ENCODE peak calls at places on chromosome 15, in eight cellular contexts. Q is HFF-Myc, C is lower lobe of right lung, X is DND-41, T is uterus, N is upper lobe of right lung, W is heart left ventricle, Y is body of pancreas. G is an unnamed sample.

GRCh38 chr15:58770519-58770856 is 614 bp upstream of the MINDY2 start:
- DNase-seq in Q (no peak), W (peak), X (no peak), T (no peak), Y (no peak), C (no peak), N (no peak), G (no peak)

GRCh38 chr15:78075490-78076230 is 1.9 kb downstream of the TBC1D2B start:
- DNase-seq in X (no peak), T (peak), C (no peak), N (no peak), W (peak), Q (no peak), Y (peak), G (no peak)

GRCh38 chr15:91374336-91374735 is 274.3 kb downstream of the SV2B start:
- DNase-seq in W (no peak), T (no peak), Y (no peak), Q (no peak), X (no peak), C (no peak), N (no peak), G (no peak)

GRCh38 chr15:81516461-81516860 is 142.4 kb upstream of the TMC3 start:
- DNase-seq in Q (no peak), W (no peak), T (no peak), N (no peak), X (no peak), C (no peak), Y (no peak), G (no peak)

GRCh38 chr15:46857103-46857502 is 860.2 kb upstream of the SEMA6D start:
- DNase-seq in W (no peak), T (no peak), C (no peak), N (no peak), Y (no peak), X (no peak), Q (no peak), G (no peak)

GRCh38 chr15:41341519-41341918 is 8.8 kb downstream of the NUSAP1 start:
- DNase-seq in Q (no peak), X (no peak), N (no peak), Y (no peak), C (no peak), W (no peak), T (no peak), G (no peak)

GRCh38 chr15:51907136-51907862 is 64.3 kb downstream of the LEO1 start:
- DNase-seq in W (no peak), X (no peak), C (no peak), Y (peak), N (no peak), Q (no peak), T (no peak), G (no peak)

GRCh38 chr15:79978694-79979519 is 7.9 kb upstream of the BCL2A1 start:
- DNase-seq in Q (no peak), Y (no peak), W (no peak), T (no peak), X (no peak), N (no peak), C (no peak), G (no peak)

GRCh38 chr15:61871926-61872522 is 188.2 kb downstream of the VPS13C start:
- DNase-seq in T (no peak), X (no peak), N (no peak), Q (peak), W (no peak), C (no peak), Y (no peak), G (peak)

GRCh38 chr15:29776859-29777258 is 45.4 kb downstream of the TJP1 start:
- DNase-seq in N (no peak), X (no peak), T (no peak), Y (no peak), Q (no peak), W (no peak), C (no peak), G (no peak)

GRCh38 chr15:44137750-44138149 is 57.3 kb downstream of the FRMD5 start:
- DNase-seq in Q (no peak), T (no peak), X (no peak), W (no peak), Y (no peak), C (no peak), N (no peak), G (peak)

GRCh38 chr15:77527164-77527778 is 105.4 kb downstream of the LINGO1 start:
- DNase-seq in Y (no peak), N (peak), Q (no peak), X (peak), T (no peak), C (no peak), W (peak), G (no peak)

GRCh38 chr15:70042553-70043214 is 55.0 kb downstream of the TLE3 start:
- DNase-seq in X (no peak), C (no peak), Y (no peak), N (no peak), T (no peak), W (no peak), Q (no peak), G (no peak)

GRCh38 chr15:70679919-70680231 is 83.5 kb downstream of the UACA start:
- DNase-seq in T (no peak), X (no peak), C (no peak), Y (no peak), N (no peak), W (no peak), Q (no peak), G (no peak)

GRCh38 chr15:52228928-52229327 is 37.7 kb upstream of the GNB5 start:
- DNase-seq in W (no peak), C (no peak), T (no peak), Q (no peak), Y (peak), X (no peak), N (no peak), G (no peak)

GRCh38 chr15:35932541-35932940 is 386.6 kb upstream of the DPH6 start:
- DNase-seq in X (no peak), N (no peak), C (no peak), W (no peak), Q (no peak), Y (no peak), T (no peak), G (no peak)

GRCh38 chr15:35182841-35183479 is 97.9 kb upstream of the NANOGP8 start:
- DNase-seq in N (no peak), W (no peak), Y (no peak), Q (no peak), X (no peak), C (no peak), T (no peak), G (no peak)

GRCh38 chr15:78625621-78626280 is 5.0 kb upstream of the CHRNA3 start:
- DNase-seq in Q (no peak), Y (no peak), N (peak), C (no peak), X (peak), W (no peak), T (no peak), G (peak)

GRCh38 chr15:90598053-90598577 is 68.4 kb downstream of the CRTC3 start:
- DNase-seq in N (peak), X (no peak), Q (no peak), T (peak), W (peak), C (peak), Y (no peak), G (no peak)

GRCh38 chr15:78040653-78041244 is 36.8 kb downstream of the TBC1D2B start:
- DNase-seq in C (no peak), T (no peak), N (no peak), Y (no peak), X (no peak), W (no peak), Q (no peak), G (no peak)

GRCh38 chr15:97944724-97945123 is 15.8 kb upstream of the ARRDC4 start:
- DNase-seq in W (no peak), Q (no peak), C (no peak), X (no peak), Y (no peak), N (no peak), T (no peak), G (no peak)

GRCh38 chr15:35078221-35078915 is 6.7 kb downstream of the NANOGP8 start:
- DNase-seq in Q (peak), T (peak), Y (peak), W (no peak), X (peak), N (no peak), C (no peak), G (peak)

GRCh38 chr15:51781506-51781905 is 30.1 kb downstream of the TMOD2 start:
- DNase-seq in T (no peak), C (no peak), N (no peak), W (no peak), Y (no peak), Q (no peak), X (no peak), G (no peak)

GRCh38 chr15:70345251-70346019 is 247.7 kb upstream of the TLE3 start:
- DNase-seq in N (peak), C (no peak), T (no peak), X (no peak), W (no peak), Q (no peak), Y (no peak), G (no peak)

GRCh38 chr15:22956257-22956979 is 23.8 kb downstream of the CYFIP1 start:
- DNase-seq in W (peak), N (no peak), X (no peak), C (no peak), Q (no peak), T (no peak), Y (no peak), G (no peak)

GRCh38 chr15:52112203-52112750 is 298 bp downstream of the BCL2L10 start:
- DNase-seq in Q (no peak), C (peak), T (no peak), W (no peak), X (no peak), Y (no peak), N (peak), G (no peak)

GRCh38 chr15:43439268-43439667 is 53.7 kb downstream of the TP53BP1 start:
- DNase-seq in C (no peak), Y (no peak), W (no peak), X (no peak), Q (no peak), T (no peak), N (no peak), G (no peak)

GRCh38 chr15:85582719-85583089 is 202.3 kb downstream of the AKAP13 start:
- DNase-seq in C (no peak), W (peak), N (peak), Q (no peak), X (peak), T (peak), Y (peak), G (peak)
- H3K4me3 ChIP-seq in C (peak), W (peak), N (peak), Q (no peak), X (peak), T (peak), Y (peak), G (peak)

GRCh38 chr15:37086120-37086519 is 14.2 kb downstream of the MEIS2 start:
- DNase-seq in N (no peak), W (no peak), Q (no peak), C (no peak), Y (no peak), T (no peak), X (no peak), G (no peak)
- H3K4me3 ChIP-seq in N (no peak), W (no peak), Q (no peak), C (no peak), Y (no peak), T (no peak), X (no peak), G (no peak)

DNA sequence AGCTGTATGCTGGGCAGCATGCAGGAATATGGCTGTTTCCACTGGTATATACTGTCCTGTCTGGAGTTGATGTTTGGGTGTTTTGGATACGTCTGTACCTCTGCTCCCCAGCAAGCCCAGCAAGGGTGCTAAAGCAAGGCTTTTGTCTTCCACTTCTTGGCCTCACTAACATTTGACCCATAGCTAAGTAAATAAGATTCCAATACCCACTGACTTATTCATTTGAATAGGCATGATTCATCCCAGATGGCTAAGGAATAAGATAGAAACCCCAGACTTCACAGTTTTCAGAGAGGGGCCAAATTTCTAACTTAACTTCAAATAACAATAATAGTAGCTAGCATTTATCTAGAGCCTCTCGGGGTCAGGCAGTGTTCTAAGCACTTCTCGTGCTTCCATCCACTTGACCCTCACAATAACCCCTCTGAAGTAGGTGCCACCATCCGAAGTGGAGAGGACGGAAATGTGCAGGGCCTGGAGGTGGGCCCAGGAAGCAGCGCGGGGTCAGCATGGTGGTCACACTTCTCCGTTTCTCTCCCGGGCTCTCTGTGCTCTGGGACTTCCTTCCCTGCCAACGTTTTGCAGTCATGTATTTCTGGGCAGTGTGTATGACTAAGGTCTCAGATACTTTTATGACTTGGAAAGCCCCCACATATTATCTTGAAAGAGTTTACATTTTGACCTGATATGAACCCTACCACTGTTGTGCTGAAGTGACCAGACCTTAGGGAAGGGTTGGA is 39.3 kb downstream of the LRRK1 start:
- DNase-seq in X (no peak), C (no peak), N (no peak), T (no peak), Q (peak), Y (no peak), W (no peak), G (no peak)
- H3K4me3 ChIP-seq in X (no peak), C (no peak), N (no peak), T (no peak), Q (no peak), Y (no peak), W (no peak), G (no peak)

GRCh38 chr15:67166280-67167009 is 88.0 kb downstream of the AAGAB start:
- DNase-seq in Q (no peak), W (no peak), C (no peak), T (no peak), N (no peak), X (no peak), Y (no peak), G (no peak)
- H3K4me3 ChIP-seq in Q (no peak), W (no peak), C (no peak), T (no peak), N (no peak), X (no peak), Y (no peak), G (no peak)

GRCh38 chr15:88606437-88606794 is 14.7 kb upstream of the AEN start:
- DNase-seq in C (no peak), N (no peak), Y (no peak), T (no peak), W (no peak), X (no peak), Q (no peak), G (no peak)
- H3K4me3 ChIP-seq in C (no peak), N (no peak), Y (no peak), T (no peak), W (no peak), X (no peak), Q (no peak), G (no peak)

DNA sequence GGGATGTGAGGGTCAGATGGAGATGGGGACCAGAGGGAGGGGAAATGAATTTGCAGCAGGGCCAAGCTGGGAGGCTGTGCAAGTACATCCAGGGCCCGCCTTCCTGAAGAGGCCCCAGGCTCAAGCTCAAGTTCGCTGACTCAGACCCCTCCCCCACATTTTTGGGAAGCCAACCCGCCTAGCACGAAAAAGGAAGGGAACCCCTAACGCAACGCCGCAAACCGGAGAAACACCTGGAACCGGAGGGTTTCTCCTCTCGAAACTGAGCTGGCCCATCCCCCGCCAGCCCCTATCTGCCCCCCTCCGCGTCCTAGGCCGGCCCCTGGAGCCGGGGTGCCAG is 624 bp downstream of the AP3B2 start:
- DNase-seq in W (no peak), N (no peak), T (no peak), Q (no peak), C (no peak), X (no peak), Y (no peak), G (peak)
- H3K4me3 ChIP-seq in W (peak), N (peak), T (no peak), Q (peak), C (peak), X (no peak), Y (peak), G (peak)